ENCODE peak calls at places on chromosomes 4 and X, in seven cellular contexts. I is GM12878, B is K562, W is SK-N-SH, X is HCT116, V is HepG2, O is H1. R is an unnamed sample.

GRCh38 chr4:14853186-14853946 is 148.9 kb upstream of the CPEB2 start:
- DNase-seq in B (no peak), X (no peak), O (no peak), W (no peak), V (no peak), I (no peak), R (peak)

GRCh38 chr4:98929341-98930267 is 671 bp upstream of the EIF4E start:
- DNase-seq in W (peak), V (peak), X (peak), O (no peak), I (peak), B (peak), R (peak)

GRCh38 chrX:16788477-16788876 is 2.2 kb downstream of the TXLNG start:
- DNase-seq in W (no peak), V (no peak), O (no peak), B (no peak), I (no peak), X (no peak), R (no peak)

GRCh38 chr4:152486414-152487389 is 49.2 kb downstream of the FBXW7 start:
- DNase-seq in B (no peak), I (no peak), X (no peak), W (no peak), O (no peak), V (peak), R (no peak)

GRCh38 chr4:168516841-168517240 is 20.0 kb downstream of the PALLD start:
- DNase-seq in B (no peak), X (no peak), I (no peak), V (no peak), W (no peak), O (no peak), R (no peak)

GRCh38 chrX:150635952-150636351 is 57.2 kb upstream of the MTMR1 start:
- DNase-seq in W (no peak), X (no peak), V (no peak), O (no peak), B (no peak), I (peak), R (no peak)

GRCh38 chrX:54964766-54965511 is 29.0 kb downstream of the PFKFB1 start:
- DNase-seq in X (no peak), O (no peak), V (no peak), I (no peak), W (no peak), B (no peak), R (no peak)

GRCh38 chr4:69781458-69782418 is 21.3 kb upstream of the SULT1B1 start:
- DNase-seq in O (no peak), B (no peak), X (no peak), W (no peak), V (peak), I (no peak), R (no peak)

GRCh38 chrX:30610050-30610449 is 32.5 kb upstream of the TASL start:
- DNase-seq in X (no peak), W (no peak), B (no peak), V (no peak), I (no peak), O (no peak), R (no peak)

GRCh38 chrX:153926863-153927685 is 1.0 kb upstream of the ARHGAP4 start:
- DNase-seq in B (peak), W (peak), I (peak), X (no peak), O (no peak), V (peak), R (no peak)

GRCh38 chr4:146142768-146143167 is 32.8 kb upstream of the LSM6 start:
- DNase-seq in V (no peak), W (no peak), I (no peak), B (no peak), O (no peak), X (no peak), R (no peak)

GRCh38 chrX:149512225-149512885 is 7.2 kb upstream of the IDS start:
- DNase-seq in B (peak), X (no peak), V (peak), I (peak), O (no peak), W (peak), R (peak)

GRCh38 chr4:182875471-182875870 is 41.7 kb downstream of the DCTD start:
- DNase-seq in V (no peak), B (no peak), W (no peak), I (no peak), X (no peak), O (no peak), R (no peak)

GRCh38 chrX:134599173-134599914 is 58.9 kb downstream of the PLAC1 start:
- DNase-seq in I (peak), B (no peak), W (no peak), O (no peak), X (no peak), V (no peak), R (no peak)

GRCh38 chr4:189124149-189124758 is 816.4 kb upstream of the FRG1 start:
- DNase-seq in W (peak), I (no peak), O (no peak), X (peak), B (no peak), V (peak), R (peak)

GRCh38 chr4:176090115-176090514 is 24.5 kb downstream of the WDR17 start:
- DNase-seq in W (no peak), X (no peak), B (no peak), V (no peak), I (no peak), O (no peak), R (no peak)

GRCh38 chr4:95018845-95019244 is 261.1 kb downstream of the BMPR1B start:
- DNase-seq in O (no peak), X (no peak), B (no peak), V (no peak), I (no peak), W (no peak), R (no peak)

GRCh38 chrX:20740443-20740842 is 473.7 kb upstream of the RPS6KA3 start:
- DNase-seq in B (no peak), O (no peak), V (no peak), I (no peak), X (no peak), W (no peak), R (no peak)

GRCh38 chrX:37350034-37350365 is 836 bp downstream of the PRRG1 start:
- DNase-seq in W (peak), O (no peak), V (peak), I (no peak), X (no peak), B (no peak), R (peak)

GRCh38 chrX:41922694-41923171 is 621 bp downstream of the CASK start:
- DNase-seq in V (no peak), O (no peak), W (peak), I (no peak), X (no peak), B (peak), R (peak)

GRCh38 chrX:130196453-130196852 is 24.7 kb downstream of the RAB33A start:
- DNase-seq in I (no peak), W (no peak), V (no peak), O (no peak), B (no peak), X (no peak), R (no peak)

GRCh38 chr4:3369781-3370660 is 71.7 kb upstream of the HGFAC start:
- DNase-seq in I (no peak), V (no peak), B (no peak), W (peak), X (no peak), O (no peak), R (no peak)

GRCh38 chrX:139762400-139763183 is 54.6 kb upstream of the MCF2 start:
- DNase-seq in W (no peak), O (no peak), X (no peak), V (no peak), B (no peak), I (no peak), R (no peak)

GRCh38 chrX:23908219-23909003 is 605 bp downstream of the CXorf58 start:
- DNase-seq in O (no peak), I (no peak), B (no peak), V (no peak), X (no peak), W (no peak), R (no peak)

GRCh38 chr4:7980036-7980435 is 40.4 kb upstream of the AFAP1 start:
- DNase-seq in W (no peak), O (no peak), V (no peak), B (no peak), X (no peak), I (no peak), R (no peak)

GRCh38 chrX:136250191-136251041 is 784 bp downstream of the MAP7D3 start:
- DNase-seq in B (no peak), X (no peak), W (no peak), V (no peak), O (no peak), I (no peak), R (no peak)

GRCh38 chr4:77022581-77023133 is 53.1 kb downstream of the CCNI start:
- DNase-seq in X (no peak), I (no peak), V (no peak), B (no peak), W (peak), O (peak), R (no peak)

GRCh38 chr4:38190717-38191178 is 230.6 kb downstream of the PTTG2 start:
- DNase-seq in W (peak), O (no peak), B (no peak), X (no peak), V (no peak), I (no peak), R (no peak)

GRCh38 chr4:25816591-25817058 is 46.2 kb downstream of the SEL1L3 start:
- DNase-seq in O (no peak), B (no peak), W (no peak), I (no peak), V (no peak), X (no peak), R (no peak)

GRCh38 chr4:56042225-56042624 is 93.5 kb downstream of the CEP135 start:
- DNase-seq in B (no peak), X (no peak), V (no peak), W (no peak), O (no peak), I (no peak), R (no peak)

GRCh38 chr4:5381981-5382441 is 326.3 kb downstream of the EVC2 start:
- DNase-seq in V (no peak), I (no peak), W (no peak), B (no peak), O (no peak), X (no peak), R (no peak)

GRCh38 chr4:172666711-172667368 is 501.8 kb upstream of the GALNT7 start:
- DNase-seq in X (no peak), I (no peak), O (no peak), V (no peak), W (no peak), B (no peak), R (no peak)

GRCh38 chr4:56981795-56982201 is 3.1 kb downstream of the POLR2B start:
- DNase-seq in X (no peak), I (no peak), B (no peak), V (no peak), W (no peak), O (no peak), R (no peak)

GRCh38 chr4:38867478-38868054 is at the start of gene FAM114A1:
- DNase-seq in B (peak), X (no peak), W (peak), I (no peak), V (peak), O (no peak), R (peak)

GRCh38 chr4:155946486-155946885 is 7.2 kb downstream of the CTSO start:
- DNase-seq in W (no peak), V (no peak), I (no peak), B (no peak), O (no peak), X (no peak), R (peak)
- TF ChIP-seq JUND in W (no peak), V (no peak), I (no peak), B (no peak), O (no peak), X (no peak), R (no peak)

GRCh38 chrX:265502-265901 is 15.7 kb upstream of the PLCXD1 start:
- DNase-seq in O (no peak), X (no peak), W (no peak), I (no peak), B (no peak), V (no peak), R (no peak)

GRCh38 chrX:270848-271367 is 10.3 kb upstream of the PLCXD1 start:
- DNase-seq in X (no peak), I (no peak), V (no peak), O (no peak), B (no peak), W (no peak), R (no peak)

GRCh38 chrX:262391-262909 is 18.7 kb upstream of the PLCXD1 start:
- DNase-seq in W (no peak), I (no peak), B (no peak), X (no peak), V (peak), O (no peak), R (no peak)

GRCh38 chrX:264634-265455 is 16.3 kb upstream of the PLCXD1 start:
- DNase-seq in X (no peak), W (no peak), V (peak), B (no peak), O (no peak), I (no peak), R (no peak)

DNA sequence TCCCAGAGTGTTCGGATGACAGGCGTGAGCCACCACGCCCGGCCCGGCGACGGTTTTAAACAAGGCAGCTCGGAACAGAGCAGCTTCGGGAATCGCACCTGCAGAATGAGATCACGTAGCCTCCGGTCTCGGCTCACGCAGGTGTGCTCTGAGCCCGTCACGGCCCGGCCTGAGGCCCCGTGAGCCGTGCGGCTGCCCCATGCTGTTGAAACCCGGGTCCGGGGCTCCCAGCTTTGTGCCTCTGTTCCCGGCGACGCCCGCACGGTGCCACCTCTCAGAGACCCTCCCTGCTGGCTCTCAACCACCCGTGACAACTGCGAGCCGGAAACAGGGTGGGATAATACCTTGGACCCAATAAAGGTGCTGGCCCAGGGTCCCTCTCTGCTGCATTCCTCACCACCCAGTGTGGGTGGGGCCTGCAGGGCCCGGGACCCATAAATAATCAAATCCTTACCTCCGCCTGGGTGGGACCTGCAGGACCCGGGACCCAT is 13.4 kb upstream of the PLCXD1 start:
- DNase-seq in W (no peak), O (no peak), V (no peak), X (no peak), B (no peak), I (no peak), R (no peak)
- TF ChIP-seq JUND in W (no peak), O (no peak), V (no peak), X (no peak), B (no peak), I (no peak), R (no peak)

DNA sequence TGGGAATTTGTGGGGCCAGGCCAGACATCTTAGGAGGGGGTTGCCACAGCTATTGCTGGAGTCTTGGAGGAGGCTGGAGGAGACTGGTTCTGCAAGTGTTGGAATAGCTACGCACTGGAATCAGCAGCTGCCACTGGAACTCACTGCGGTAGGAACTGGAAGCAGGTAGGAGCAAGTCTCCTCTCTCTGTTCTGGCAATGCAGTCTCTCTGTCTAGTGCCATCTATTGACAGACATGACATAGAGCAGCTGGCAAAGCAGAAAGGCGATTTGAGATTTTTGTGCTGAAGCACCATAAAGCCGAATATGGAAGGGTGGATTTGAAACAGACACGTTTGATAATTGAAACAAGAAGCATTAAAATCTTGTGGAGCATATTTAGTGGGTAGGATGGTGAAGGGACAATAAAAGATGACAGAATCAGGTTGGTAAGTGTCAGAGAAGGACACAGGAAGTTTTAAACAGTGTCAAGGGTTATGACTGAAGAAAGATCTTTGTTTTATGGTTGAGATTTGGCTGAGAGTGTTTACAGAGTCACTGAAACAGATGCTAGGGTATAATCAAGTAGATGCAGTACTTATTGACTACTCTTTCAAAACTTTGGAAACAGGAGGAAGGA is 23.5 kb upstream of the SYNPO2 start:
- DNase-seq in V (peak), I (no peak), O (no peak), W (peak), B (no peak), X (peak), R (peak)
- TF ChIP-seq JUND in V (no peak), I (no peak), O (no peak), W (no peak), B (no peak), X (no peak), R (no peak)

DNA sequence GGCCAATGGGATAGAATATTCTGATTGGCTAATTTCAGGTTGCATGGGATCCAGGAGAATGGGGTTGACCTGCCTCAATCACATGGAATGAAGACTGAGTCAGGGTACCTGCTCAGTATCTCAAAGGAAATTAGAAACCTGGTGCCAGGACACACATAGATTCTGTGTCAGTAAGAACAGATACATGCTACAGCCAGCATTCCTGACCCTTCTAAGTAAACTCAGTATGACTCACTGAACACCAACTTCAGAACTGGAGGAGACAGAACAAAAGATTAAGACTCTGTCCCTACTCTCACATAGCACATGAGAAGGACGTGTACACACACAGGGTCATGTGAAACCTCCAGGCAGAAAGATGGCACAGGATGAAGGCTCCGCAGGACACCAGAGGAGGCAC is 54.5 kb downstream of the FAM184B start:
- DNase-seq in X (no peak), B (no peak), O (no peak), I (no peak), W (no peak), V (no peak), R (peak)
- TF ChIP-seq JUND in X (no peak), B (no peak), O (no peak), I (no peak), W (no peak), V (no peak), R (no peak)

GRCh38 chr4:85952518-85952917 is 407.3 kb downstream of the MAPK10 start:
- DNase-seq in X (no peak), W (no peak), V (no peak), B (no peak), O (no peak), I (no peak), R (no peak)

GRCh38 chr4:85952982-85953650 is 406.7 kb downstream of the MAPK10 start:
- DNase-seq in I (no peak), W (no peak), B (no peak), X (no peak), O (no peak), V (no peak), R (no peak)

GRCh38 chr4:85953651-85954018 is 406.2 kb downstream of the MAPK10 start:
- DNase-seq in W (no peak), O (no peak), V (no peak), B (no peak), I (no peak), X (peak), R (no peak)

GRCh38 chr4:85956296-85956955 is 403.4 kb downstream of the MAPK10 start:
- DNase-seq in X (no peak), I (no peak), O (no peak), V (no peak), W (no peak), B (no peak), R (no peak)

GRCh38 chr4:85955614-85956295 is 404.1 kb downstream of the MAPK10 start:
- DNase-seq in V (no peak), B (no peak), W (no peak), X (no peak), I (no peak), O (no peak), R (no peak)
- TF ChIP-seq JUND in V (no peak), B (no peak), W (no peak), X (no peak), I (no peak), O (no peak), R (no peak)

GRCh38 chrX:66042307-66043077 is 2.6 kb upstream of the VSIG4 start:
- DNase-seq in O (no peak), V (no peak), X (no peak), B (no peak), I (peak), W (no peak), R (no peak)
- TF ChIP-seq JUND in O (no peak), V (no peak), X (no peak), B (no peak), I (no peak), W (no peak), R (no peak)

DNA sequence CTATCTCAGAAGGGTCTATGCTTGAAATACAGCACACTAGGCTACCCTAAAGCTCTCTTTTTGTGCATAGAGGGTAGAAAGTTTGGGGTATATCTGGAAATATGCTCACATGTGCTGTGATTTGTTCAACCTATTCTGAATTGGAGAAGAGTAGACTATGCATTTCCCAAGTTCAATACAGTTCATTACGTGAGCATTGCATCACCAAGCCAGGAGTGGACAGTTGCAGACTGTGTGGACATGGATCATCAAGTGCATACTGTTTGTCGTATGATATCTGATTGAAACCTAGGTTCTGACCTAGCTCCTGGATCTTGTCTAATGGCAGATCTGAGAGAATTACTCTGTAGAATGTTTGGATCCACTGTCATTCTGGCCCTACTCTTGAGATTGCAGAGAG is 161.1 kb downstream of the FRAS1 start:
- DNase-seq in V (peak), X (no peak), O (no peak), I (no peak), W (no peak), B (no peak), R (peak)
- TF ChIP-seq JUND in V (no peak), X (no peak), O (no peak), I (no peak), W (no peak), B (no peak), R (no peak)

DNA sequence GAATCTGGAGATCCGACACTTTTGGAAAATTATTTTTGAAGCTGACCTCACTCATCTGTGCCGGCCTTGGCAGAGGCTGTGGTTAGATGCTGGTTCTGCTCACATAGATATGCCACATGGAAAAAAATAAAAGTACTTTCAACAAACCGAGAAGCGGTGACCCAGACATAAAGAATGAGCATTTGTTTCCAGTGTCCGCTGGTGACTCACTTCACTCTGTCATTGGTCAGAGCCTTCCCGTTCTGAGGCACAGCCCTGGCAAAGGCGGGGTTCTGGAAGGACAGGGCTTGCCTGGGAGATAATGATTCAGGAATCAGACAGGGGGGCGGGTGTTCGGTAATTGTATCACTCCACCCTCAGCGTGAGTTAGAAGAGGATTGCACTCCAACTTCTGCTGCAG is 172.4 kb upstream of the MXRA5 start:
- DNase-seq in I (no peak), B (peak), V (peak), W (no peak), O (peak), X (peak), R (no peak)
- TF ChIP-seq JUND in I (no peak), B (no peak), V (no peak), W (peak), O (no peak), X (peak), R (no peak)